ENCODE peak calls at places on chromosomes 16 and 17, in six cellular contexts. I is suprapubic skin, L is kidney, Z is IMR-90, X is cardiac muscle cell, T is left ventricle myocardium inferior. A is an unnamed sample.

GRCh38 chr16:64711596-64711995 is 410.3 kb downstream of the CDH11 start:
- DNase-seq in I (no peak), L (no peak), Z (no peak), X (no peak), T (no peak), A (no peak)

GRCh38 chr17:62668091-62668804 is 40.8 kb downstream of the MRC2 start:
- DNase-seq in I (no peak), L (no peak), Z (no peak), X (no peak), T (no peak), A (no peak)

GRCh38 chr17:45320931-45321461 is 4.2 kb upstream of the MAP3K14 start:
- DNase-seq in I (no peak), L (peak; percentile 63), Z (peak; percentile 97), X (no peak), T (no peak), A (peak; percentile 89)

GRCh38 chr17:67942810-67943209 is 53.5 kb downstream of the C17orf58 start:
- DNase-seq in I (no peak), L (no peak), Z (peak; percentile 8), X (peak; percentile 7), T (no peak), A (no peak)

GRCh38 chr17:9001539-9001938 is 19.8 kb upstream of the NTN1 start:
- DNase-seq in I (no peak), L (no peak), Z (no peak), X (no peak), T (no peak), A (no peak)

GRCh38 chr17:62727916-62728672 is 80.0 kb downstream of the MARCHF10 start:
- DNase-seq in I (no peak), L (no peak), Z (no peak), X (no peak), T (no peak), A (no peak)

GRCh38 chr17:38418693-38419507 is 9.4 kb upstream of the ARHGAP23 start:
- DNase-seq in I (no peak), L (no peak), Z (no peak), X (peak; percentile 45), T (no peak), A (no peak)

GRCh38 chr17:1711804-1712203 is 1.6 kb upstream of the TLCD2 start:
- DNase-seq in I (no peak), L (no peak), Z (no peak), X (no peak), T (no peak), A (no peak)

GRCh38 chr17:41503202-41503601 is 2.2 kb downstream of the KRT13 start:
- DNase-seq in I (no peak), L (no peak), Z (no peak), X (no peak), T (no peak), A (no peak)

GRCh38 chr17:3771140-3771539 is 29.8 kb downstream of the ITGAE start:
- DNase-seq in I (no peak), L (peak; percentile 45), Z (no peak), X (no peak), T (no peak), A (no peak)

GRCh38 chr17:28178800-28179199 is 136.3 kb downstream of the NLK start:
- DNase-seq in I (no peak), L (no peak), Z (no peak), X (no peak), T (no peak), A (no peak)

GRCh38 chr17:19943026-19943425 is 34.6 kb downstream of the AKAP10 start:
- DNase-seq in I (no peak), L (no peak), Z (no peak), X (no peak), T (no peak), A (no peak)

GRCh38 chr16:14490281-14490680 is 139.8 kb downstream of the PARN start:
- DNase-seq in I (no peak), L (no peak), Z (no peak), X (no peak), T (no peak), A (no peak)

GRCh38 chr17:79000396-79001189 is 9.0 kb downstream of the CANT1 start:
- DNase-seq in I (peak; percentile 59), L (peak; percentile 59), Z (no peak), X (no peak), T (no peak), A (no peak)

DNA sequence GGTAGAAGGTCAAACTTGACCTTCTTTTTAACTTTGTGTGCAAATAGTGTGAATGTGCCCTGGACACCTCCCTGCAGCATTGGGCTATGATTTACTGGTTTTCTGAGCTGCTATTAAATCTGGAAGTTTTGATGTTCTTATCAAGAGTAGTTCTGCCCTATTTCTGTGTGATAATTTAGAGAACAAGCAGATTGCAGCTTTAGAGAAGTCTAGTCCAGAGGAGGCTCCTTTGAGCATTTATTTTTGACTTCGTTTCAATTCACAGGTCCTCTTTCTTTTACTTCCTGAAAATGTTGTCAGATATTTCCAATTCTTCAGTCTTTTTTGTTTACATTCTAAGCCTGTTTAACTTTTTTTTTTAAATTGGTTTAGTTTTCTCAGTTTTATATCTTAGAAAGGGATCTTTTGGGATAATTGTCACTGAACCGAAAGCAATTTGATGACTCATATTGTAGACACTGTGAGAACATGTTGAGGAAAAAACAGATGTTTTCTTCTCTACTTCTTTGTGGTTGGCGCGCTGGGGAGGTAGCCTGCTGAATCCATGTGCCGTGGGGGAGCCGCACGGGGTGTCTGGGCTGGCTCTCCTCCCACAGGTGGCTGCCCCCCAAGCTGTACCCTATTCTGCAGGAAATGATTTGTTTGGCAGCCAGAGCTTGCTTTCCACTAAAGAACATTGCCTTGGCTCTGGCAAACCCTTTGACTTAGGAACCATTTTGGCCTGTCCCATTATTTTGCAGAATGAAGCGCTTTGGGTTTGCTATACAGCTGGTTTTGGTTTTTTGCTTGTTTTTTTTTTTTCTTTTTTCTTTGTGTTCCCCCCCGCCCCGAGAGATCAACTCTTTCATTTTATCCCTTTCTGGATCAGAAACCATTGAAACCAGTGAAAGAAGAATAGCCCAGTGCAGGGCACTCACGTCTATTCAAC is 53.4 kb downstream of the MFSD11 start:
- DNase-seq in I (no peak), L (no peak), Z (peak; percentile 38), X (no peak), T (no peak), A (peak; percentile 79)
- H3K4me3 ChIP-seq in I (peak overlapping the region; percentile 19), L (no peak overlapping the region), Z (no peak overlapping the region), X (no peak overlapping the region), T (peak overlapping the region; percentile 41), A (no peak overlapping the region)

DNA sequence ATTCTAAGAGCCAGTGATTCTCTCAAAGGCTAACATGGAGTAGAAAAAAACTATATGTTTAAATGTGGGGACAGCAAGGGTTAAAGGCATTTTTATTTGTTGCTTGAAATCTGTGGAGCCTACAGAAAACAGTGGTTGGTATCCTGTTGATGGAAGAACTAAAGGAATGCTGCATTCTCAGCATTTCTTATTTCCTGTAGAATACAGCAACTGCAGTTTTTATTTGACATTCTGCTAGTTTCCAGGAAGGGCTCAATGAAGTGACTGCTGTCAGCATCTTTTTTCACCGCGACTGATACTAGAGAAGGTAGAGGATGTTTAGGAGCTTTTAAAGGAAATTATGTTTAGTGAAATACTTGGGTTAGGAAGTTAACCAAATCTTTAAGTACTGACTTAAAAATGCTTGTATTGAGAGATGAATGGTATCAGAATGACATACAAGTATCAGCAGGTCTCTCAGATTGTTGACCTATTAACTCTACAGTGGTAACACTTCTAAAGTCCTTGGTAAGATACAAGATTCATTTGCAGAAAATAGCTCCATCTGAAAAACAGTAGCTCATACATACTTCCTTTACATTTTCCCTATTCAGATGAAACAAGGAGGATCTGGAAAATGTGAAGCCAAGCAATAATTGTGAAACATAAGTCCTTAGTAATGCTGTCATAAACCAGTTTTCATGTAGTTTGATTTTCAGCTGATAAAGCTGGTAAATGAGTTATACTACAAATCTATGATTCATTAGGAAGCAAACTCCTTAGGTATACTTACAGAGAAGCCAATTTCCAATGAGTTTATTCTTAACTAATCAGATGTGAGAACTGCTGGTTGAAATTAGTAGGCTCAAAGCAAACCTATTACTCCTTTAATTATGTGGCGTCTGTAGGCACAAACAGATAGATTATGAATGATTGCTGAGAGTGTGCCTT is 15.2 kb downstream of the CLTC start:
- DNase-seq in I (no peak), L (no peak), Z (no peak), X (no peak), T (no peak), A (no peak)
- H3K4me1 ChIP-seq in I (peaks cover 43% of the 10 kb centered on the region), L (peaks cover 32% of the 10 kb centered on the region), Z (peaks cover 11% of the 10 kb centered on the region), X (peaks cover 3% of the 10 kb centered on the region), T (peaks cover 89% of the 10 kb centered on the region), A (peaks cover 26% of the 10 kb centered on the region)

DNA sequence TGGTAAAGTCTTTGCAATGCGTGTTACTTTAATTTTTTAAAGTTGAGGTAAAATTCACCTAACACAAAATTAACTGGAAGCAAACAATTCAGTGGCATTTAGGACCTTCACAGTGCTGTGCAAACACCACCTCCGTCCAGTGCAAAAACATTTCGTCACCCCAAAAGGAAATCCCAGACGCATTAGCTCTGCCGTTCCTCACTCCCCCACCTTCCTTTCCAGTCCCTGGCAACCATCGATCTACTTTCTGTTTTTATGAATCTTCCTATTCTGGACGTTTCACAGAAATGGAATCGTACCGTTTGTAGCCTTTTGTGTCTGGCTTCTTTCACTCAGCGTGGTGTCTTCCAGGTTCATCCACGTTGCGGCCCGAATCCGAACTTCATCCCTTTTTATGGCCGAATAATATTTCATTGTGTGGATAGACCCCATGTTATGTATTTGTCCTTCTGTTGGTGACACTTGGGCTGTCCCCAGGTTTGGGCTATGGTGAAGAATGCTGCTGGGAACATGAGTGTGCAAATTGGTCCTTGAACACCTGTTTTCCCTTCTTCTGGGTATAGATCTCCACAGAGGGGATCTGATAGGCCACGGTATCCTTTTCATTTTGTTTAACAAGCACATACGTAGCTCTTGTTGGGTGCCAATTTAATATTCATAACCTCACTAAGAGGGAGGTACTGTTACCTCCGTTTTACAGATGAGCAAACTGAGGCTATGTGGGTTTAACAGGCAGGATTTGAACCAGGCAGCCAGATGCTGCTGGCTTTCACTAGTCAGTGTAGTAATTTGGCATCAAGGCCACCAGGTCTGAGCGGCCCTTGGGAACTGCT is 232.0 kb upstream of the GSE1 start:
- DNase-seq in I (no peak), L (no peak), Z (no peak), X (no peak), T (no peak), A (no peak)
- H3K27ac ChIP-seq in I (no peak overlapping the region), L (no peak overlapping the region), Z (peak overlapping the region; percentile 16), X (peak overlapping the region; percentile 86), T (no peak overlapping the region), A (no peak overlapping the region)

GRCh38 chr16:22314661-22315626 is 17.7 kb downstream of the POLR3E start:
- DNase-seq in I (no peak), L (no peak), Z (no peak), X (no peak), T (no peak), A (no peak)
- H3K4me3 ChIP-seq in I (peak overlapping the region; percentile 12), L (no peak overlapping the region), Z (no peak overlapping the region), X (no peak overlapping the region), T (no peak overlapping the region), A (no peak overlapping the region)

DNA sequence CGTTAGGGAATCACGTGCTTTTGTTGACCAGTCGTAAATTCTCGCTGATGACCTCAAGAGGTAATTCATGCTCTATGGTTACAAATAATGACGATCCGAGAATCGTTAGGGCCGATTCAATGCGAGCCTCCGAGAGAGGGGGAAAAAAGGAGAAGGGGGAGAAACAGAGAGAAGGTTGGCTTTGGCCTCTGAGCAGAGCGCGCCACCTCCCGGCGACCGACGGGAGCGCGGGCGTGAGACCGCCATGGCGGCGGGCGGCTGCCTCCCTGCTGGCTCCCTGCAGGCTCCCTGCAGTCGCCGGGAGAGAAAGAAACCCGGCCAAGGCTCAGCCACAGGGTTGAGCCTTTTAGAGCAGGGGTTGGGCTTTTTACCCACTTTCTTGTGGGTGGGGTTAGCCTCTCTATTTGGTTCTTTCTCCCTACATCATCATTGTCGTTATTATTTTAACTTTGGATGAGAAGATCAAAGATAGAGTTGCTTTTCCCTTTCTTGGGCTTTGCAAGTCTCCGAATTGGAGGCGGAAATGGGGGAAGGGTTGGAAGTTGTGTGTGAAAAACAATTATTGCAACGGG is 347 bp upstream of the HOXB5 start:
- DNase-seq in I (no peak), L (peak; percentile 94), Z (peak; percentile 99), X (peak; percentile 75), T (peak; percentile 65), A (peak; percentile 85)
- H3K4me1 ChIP-seq in I (peaks cover 53% of the 10 kb centered on the region), L (peaks cover 4% of the 10 kb centered on the region), Z (peaks cover 12% of the 10 kb centered on the region), X (no peaks in the 10 kb centered on the region), T (peaks cover 38% of the 10 kb centered on the region), A (peaks cover 26% of the 10 kb centered on the region)

GRCh38 chr17:6376901-6377300 is 58.0 kb downstream of the AIPL1 start:
- DNase-seq in I (no peak), L (no peak), Z (no peak), X (no peak), T (no peak), A (no peak)
- H3K27ac ChIP-seq in I (no peak overlapping the region), L (no peak overlapping the region), Z (no peak overlapping the region), X (no peak overlapping the region), T (no peak overlapping the region), A (no peak overlapping the region)